ENCODE peak calls at places on chromosomes 2 and 18, in nine cellular contexts. One of them, this sample, is unnamed.

GRCh38 chr18:45777393-45777792 is 48.1 kb upstream of the SIGLEC15 start:
- DNase-seq in T-cell: no peak
- DNase-seq in NCI-H2081: no peak
- DNase-seq in sigmoid colon: no peak
- DNase-seq in stimulated activated CD4-positive, alpha-beta T cell treated with anti-CD3 and anti-CD28 coated beads, Interleukin-4, amount 100 ng/mL, for 4 hours: no peak
- DNase-seq in stimulated activated CD8-positive, alpha-beta memory T cell treated with anti-CD3 and anti-CD28 coated beads, Interleukin-7, amount 100 ng/mL, for 1 hour: no peak
- DNase-seq in COLO829: peak
- DNase-seq in amniotic epithelial cell: peak
- DNase-seq in left cardiac atrium: no peak
- DNase-seq in this sample: no peak

GRCh38 chr2:64622443-64623231 is 31.1 kb downstream of the SERTAD2 start:
- DNase-seq in stimulated activated CD8-positive, alpha-beta memory T cell treated with anti-CD3 and anti-CD28 coated beads, Interleukin-7, amount 100 ng/mL, for 1 hour: no peak
- DNase-seq in NCI-H2081: no peak
- DNase-seq in amniotic epithelial cell: no peak
- DNase-seq in stimulated activated CD4-positive, alpha-beta T cell treated with anti-CD3 and anti-CD28 coated beads, Interleukin-4, amount 100 ng/mL, for 4 hours: no peak
- DNase-seq in left cardiac atrium: no peak
- DNase-seq in T-cell: no peak
- DNase-seq in COLO829: no peak
- DNase-seq in sigmoid colon: peak
- DNase-seq in this sample: no peak

GRCh38 chr2:215435261-215435808 is 533 bp downstream of the FN1 start:
- DNase-seq in COLO829: peak
- DNase-seq in stimulated activated CD8-positive, alpha-beta memory T cell treated with anti-CD3 and anti-CD28 coated beads, Interleukin-7, amount 100 ng/mL, for 1 hour: no peak
- DNase-seq in amniotic epithelial cell: peak
- DNase-seq in NCI-H2081: no peak
- DNase-seq in T-cell: no peak
- DNase-seq in sigmoid colon: peak
- DNase-seq in left cardiac atrium: peak
- DNase-seq in stimulated activated CD4-positive, alpha-beta T cell treated with anti-CD3 and anti-CD28 coated beads, Interleukin-4, amount 100 ng/mL, for 4 hours: no peak
- DNase-seq in this sample: no peak

GRCh38 chr2:45332567-45332966 is 278.5 kb downstream of the SRBD1 start:
- DNase-seq in left cardiac atrium: no peak
- DNase-seq in COLO829: no peak
- DNase-seq in sigmoid colon: no peak
- DNase-seq in NCI-H2081: no peak
- DNase-seq in T-cell: no peak
- DNase-seq in stimulated activated CD4-positive, alpha-beta T cell treated with anti-CD3 and anti-CD28 coated beads, Interleukin-4, amount 100 ng/mL, for 4 hours: no peak
- DNase-seq in amniotic epithelial cell: no peak
- DNase-seq in stimulated activated CD8-positive, alpha-beta memory T cell treated with anti-CD3 and anti-CD28 coated beads, Interleukin-7, amount 100 ng/mL, for 1 hour: no peak
- DNase-seq in this sample: no peak

GRCh38 chr18:55243852-55244251 is 284.6 kb upstream of the CCDC68 start:
- DNase-seq in stimulated activated CD4-positive, alpha-beta T cell treated with anti-CD3 and anti-CD28 coated beads, Interleukin-4, amount 100 ng/mL, for 4 hours: no peak
- DNase-seq in T-cell: no peak
- DNase-seq in sigmoid colon: no peak
- DNase-seq in COLO829: no peak
- DNase-seq in stimulated activated CD8-positive, alpha-beta memory T cell treated with anti-CD3 and anti-CD28 coated beads, Interleukin-7, amount 100 ng/mL, for 1 hour: no peak
- DNase-seq in amniotic epithelial cell: peak
- DNase-seq in NCI-H2081: no peak
- DNase-seq in left cardiac atrium: peak
- DNase-seq in this sample: no peak

GRCh38 chr18:62420151-62420512 is 95.0 kb downstream of the TNFRSF11A start:
- DNase-seq in amniotic epithelial cell: peak
- DNase-seq in T-cell: no peak
- DNase-seq in sigmoid colon: no peak
- DNase-seq in COLO829: peak
- DNase-seq in left cardiac atrium: no peak
- DNase-seq in stimulated activated CD4-positive, alpha-beta T cell treated with anti-CD3 and anti-CD28 coated beads, Interleukin-4, amount 100 ng/mL, for 4 hours: no peak
- DNase-seq in stimulated activated CD8-positive, alpha-beta memory T cell treated with anti-CD3 and anti-CD28 coated beads, Interleukin-7, amount 100 ng/mL, for 1 hour: no peak
- DNase-seq in NCI-H2081: no peak
- DNase-seq in this sample: no peak

GRCh38 chr2:68837164-68837860 is 33.9 kb downstream of the BMP10 start:
- DNase-seq in sigmoid colon: no peak
- DNase-seq in T-cell: peak
- DNase-seq in stimulated activated CD4-positive, alpha-beta T cell treated with anti-CD3 and anti-CD28 coated beads, Interleukin-4, amount 100 ng/mL, for 4 hours: peak
- DNase-seq in amniotic epithelial cell: peak
- DNase-seq in left cardiac atrium: peak
- DNase-seq in COLO829: no peak
- DNase-seq in NCI-H2081: no peak
- DNase-seq in stimulated activated CD8-positive, alpha-beta memory T cell treated with anti-CD3 and anti-CD28 coated beads, Interleukin-7, amount 100 ng/mL, for 1 hour: peak
- DNase-seq in this sample: peak

GRCh38 chr2:26993768-26994167 is 23.3 kb downstream of the MAPRE3 start:
- DNase-seq in T-cell: no peak
- DNase-seq in left cardiac atrium: no peak
- DNase-seq in sigmoid colon: no peak
- DNase-seq in stimulated activated CD8-positive, alpha-beta memory T cell treated with anti-CD3 and anti-CD28 coated beads, Interleukin-7, amount 100 ng/mL, for 1 hour: no peak
- DNase-seq in NCI-H2081: no peak
- DNase-seq in COLO829: no peak
- DNase-seq in stimulated activated CD4-positive, alpha-beta T cell treated with anti-CD3 and anti-CD28 coated beads, Interleukin-4, amount 100 ng/mL, for 4 hours: no peak
- DNase-seq in amniotic epithelial cell: no peak
- DNase-seq in this sample: no peak

GRCh38 chr2:66790651-66791181 is 355.8 kb downstream of the MEIS1 start:
- DNase-seq in sigmoid colon: peak
- DNase-seq in NCI-H2081: no peak
- DNase-seq in amniotic epithelial cell: peak
- DNase-seq in stimulated activated CD4-positive, alpha-beta T cell treated with anti-CD3 and anti-CD28 coated beads, Interleukin-4, amount 100 ng/mL, for 4 hours: no peak
- DNase-seq in stimulated activated CD8-positive, alpha-beta memory T cell treated with anti-CD3 and anti-CD28 coated beads, Interleukin-7, amount 100 ng/mL, for 1 hour: no peak
- DNase-seq in left cardiac atrium: no peak
- DNase-seq in COLO829: no peak
- DNase-seq in T-cell: no peak
- DNase-seq in this sample: no peak

GRCh38 chr2:161147856-161148255 is 12.4 kb upstream of the TANK start:
- DNase-seq in T-cell: no peak
- DNase-seq in left cardiac atrium: no peak
- DNase-seq in COLO829: no peak
- DNase-seq in stimulated activated CD4-positive, alpha-beta T cell treated with anti-CD3 and anti-CD28 coated beads, Interleukin-4, amount 100 ng/mL, for 4 hours: no peak
- DNase-seq in amniotic epithelial cell: no peak
- DNase-seq in NCI-H2081: no peak
- DNase-seq in sigmoid colon: no peak
- DNase-seq in stimulated activated CD8-positive, alpha-beta memory T cell treated with anti-CD3 and anti-CD28 coated beads, Interleukin-7, amount 100 ng/mL, for 1 hour: no peak
- DNase-seq in this sample: no peak

GRCh38 chr2:171522057-171522803 is at the start of gene CYBRD1:
- DNase-seq in sigmoid colon: peak
- DNase-seq in NCI-H2081: no peak
- DNase-seq in left cardiac atrium: peak
- DNase-seq in T-cell: no peak
- DNase-seq in amniotic epithelial cell: peak
- DNase-seq in stimulated activated CD8-positive, alpha-beta memory T cell treated with anti-CD3 and anti-CD28 coated beads, Interleukin-7, amount 100 ng/mL, for 1 hour: no peak
- DNase-seq in stimulated activated CD4-positive, alpha-beta T cell treated with anti-CD3 and anti-CD28 coated beads, Interleukin-4, amount 100 ng/mL, for 4 hours: no peak
- DNase-seq in COLO829: no peak
- DNase-seq in this sample: no peak

GRCh38 chr2:186460465-186460864 is 25.6 kb upstream of the ZC3H15 start:
- DNase-seq in stimulated activated CD4-positive, alpha-beta T cell treated with anti-CD3 and anti-CD28 coated beads, Interleukin-4, amount 100 ng/mL, for 4 hours: no peak
- DNase-seq in T-cell: no peak
- DNase-seq in NCI-H2081: peak
- DNase-seq in sigmoid colon: no peak
- DNase-seq in stimulated activated CD8-positive, alpha-beta memory T cell treated with anti-CD3 and anti-CD28 coated beads, Interleukin-7, amount 100 ng/mL, for 1 hour: no peak
- DNase-seq in COLO829: no peak
- DNase-seq in amniotic epithelial cell: peak
- DNase-seq in left cardiac atrium: no peak
- DNase-seq in this sample: no peak

GRCh38 chr2:166125557-166125956 is 2.3 kb downstream of the SCN1A start:
- DNase-seq in stimulated activated CD8-positive, alpha-beta memory T cell treated with anti-CD3 and anti-CD28 coated beads, Interleukin-7, amount 100 ng/mL, for 1 hour: no peak
- DNase-seq in sigmoid colon: no peak
- DNase-seq in COLO829: no peak
- DNase-seq in NCI-H2081: no peak
- DNase-seq in amniotic epithelial cell: no peak
- DNase-seq in stimulated activated CD4-positive, alpha-beta T cell treated with anti-CD3 and anti-CD28 coated beads, Interleukin-4, amount 100 ng/mL, for 4 hours: no peak
- DNase-seq in left cardiac atrium: no peak
- DNase-seq in T-cell: no peak
- DNase-seq in this sample: no peak

GRCh38 chr2:26299488-26300092 is 46.4 kb upstream of the SELENOI start:
- DNase-seq in stimulated activated CD8-positive, alpha-beta memory T cell treated with anti-CD3 and anti-CD28 coated beads, Interleukin-7, amount 100 ng/mL, for 1 hour: no peak
- DNase-seq in T-cell: peak
- DNase-seq in COLO829: peak
- DNase-seq in sigmoid colon: no peak
- DNase-seq in stimulated activated CD4-positive, alpha-beta T cell treated with anti-CD3 and anti-CD28 coated beads, Interleukin-4, amount 100 ng/mL, for 4 hours: no peak
- DNase-seq in amniotic epithelial cell: peak
- DNase-seq in left cardiac atrium: no peak
- DNase-seq in NCI-H2081: no peak
- DNase-seq in this sample: no peak

GRCh38 chr2:104658149-104658839 is 195.6 kb upstream of the POU3F3 start:
- DNase-seq in T-cell: no peak
- DNase-seq in COLO829: peak
- DNase-seq in NCI-H2081: no peak
- DNase-seq in amniotic epithelial cell: no peak
- DNase-seq in stimulated activated CD8-positive, alpha-beta memory T cell treated with anti-CD3 and anti-CD28 coated beads, Interleukin-7, amount 100 ng/mL, for 1 hour: no peak
- DNase-seq in left cardiac atrium: peak
- DNase-seq in sigmoid colon: no peak
- DNase-seq in stimulated activated CD4-positive, alpha-beta T cell treated with anti-CD3 and anti-CD28 coated beads, Interleukin-4, amount 100 ng/mL, for 4 hours: no peak
- DNase-seq in this sample: no peak

GRCh38 chr2:189466046-189466445 is 24.8 kb downstream of the WDR75 start:
- DNase-seq in stimulated activated CD4-positive, alpha-beta T cell treated with anti-CD3 and anti-CD28 coated beads, Interleukin-4, amount 100 ng/mL, for 4 hours: no peak
- DNase-seq in NCI-H2081: no peak
- DNase-seq in sigmoid colon: no peak
- DNase-seq in T-cell: no peak
- DNase-seq in amniotic epithelial cell: no peak
- DNase-seq in stimulated activated CD8-positive, alpha-beta memory T cell treated with anti-CD3 and anti-CD28 coated beads, Interleukin-7, amount 100 ng/mL, for 1 hour: no peak
- DNase-seq in COLO829: no peak
- DNase-seq in left cardiac atrium: no peak
- DNase-seq in this sample: no peak

GRCh38 chr2:37671816-37672103 is 318 bp upstream of the CDC42EP3 start:
- DNase-seq in T-cell: no peak
- DNase-seq in stimulated activated CD4-positive, alpha-beta T cell treated with anti-CD3 and anti-CD28 coated beads, Interleukin-4, amount 100 ng/mL, for 4 hours: no peak
- DNase-seq in sigmoid colon: peak
- DNase-seq in left cardiac atrium: no peak
- DNase-seq in NCI-H2081: no peak
- DNase-seq in COLO829: no peak
- DNase-seq in stimulated activated CD8-positive, alpha-beta memory T cell treated with anti-CD3 and anti-CD28 coated beads, Interleukin-7, amount 100 ng/mL, for 1 hour: no peak
- DNase-seq in amniotic epithelial cell: no peak
- DNase-seq in this sample: no peak

GRCh38 chr2:85959826-85960225 is 71.0 kb upstream of the ST3GAL5 start:
- DNase-seq in NCI-H2081: no peak
- DNase-seq in sigmoid colon: no peak
- DNase-seq in T-cell: no peak
- DNase-seq in stimulated activated CD4-positive, alpha-beta T cell treated with anti-CD3 and anti-CD28 coated beads, Interleukin-4, amount 100 ng/mL, for 4 hours: no peak
- DNase-seq in COLO829: no peak
- DNase-seq in left cardiac atrium: no peak
- DNase-seq in stimulated activated CD8-positive, alpha-beta memory T cell treated with anti-CD3 and anti-CD28 coated beads, Interleukin-7, amount 100 ng/mL, for 1 hour: no peak
- DNase-seq in amniotic epithelial cell: no peak
- DNase-seq in this sample: no peak

GRCh38 chr18:23186781-23187180 is 51.5 kb downstream of the CABLES1 start:
- DNase-seq in NCI-H2081: no peak
- DNase-seq in sigmoid colon: no peak
- DNase-seq in COLO829: no peak
- DNase-seq in left cardiac atrium: no peak
- DNase-seq in stimulated activated CD8-positive, alpha-beta memory T cell treated with anti-CD3 and anti-CD28 coated beads, Interleukin-7, amount 100 ng/mL, for 1 hour: no peak
- DNase-seq in stimulated activated CD4-positive, alpha-beta T cell treated with anti-CD3 and anti-CD28 coated beads, Interleukin-4, amount 100 ng/mL, for 4 hours: no peak
- DNase-seq in T-cell: no peak
- DNase-seq in amniotic epithelial cell: no peak
- DNase-seq in this sample: no peak

GRCh38 chr2:135945521-135945920 is 39.9 kb downstream of the DARS1 start:
- DNase-seq in NCI-H2081: no peak
- DNase-seq in left cardiac atrium: no peak
- DNase-seq in sigmoid colon: no peak
- DNase-seq in stimulated activated CD4-positive, alpha-beta T cell treated with anti-CD3 and anti-CD28 coated beads, Interleukin-4, amount 100 ng/mL, for 4 hours: no peak
- DNase-seq in amniotic epithelial cell: peak
- DNase-seq in T-cell: no peak
- DNase-seq in stimulated activated CD8-positive, alpha-beta memory T cell treated with anti-CD3 and anti-CD28 coated beads, Interleukin-7, amount 100 ng/mL, for 1 hour: no peak
- DNase-seq in COLO829: no peak
- DNase-seq in this sample: no peak

GRCh38 chr18:48408111-48408726 is 964 bp downstream of the ZBTB7C start:
- DNase-seq in amniotic epithelial cell: no peak
- DNase-seq in sigmoid colon: no peak
- DNase-seq in stimulated activated CD8-positive, alpha-beta memory T cell treated with anti-CD3 and anti-CD28 coated beads, Interleukin-7, amount 100 ng/mL, for 1 hour: no peak
- DNase-seq in NCI-H2081: no peak
- DNase-seq in COLO829: no peak
- DNase-seq in T-cell: no peak
- DNase-seq in stimulated activated CD4-positive, alpha-beta T cell treated with anti-CD3 and anti-CD28 coated beads, Interleukin-4, amount 100 ng/mL, for 4 hours: no peak
- DNase-seq in left cardiac atrium: peak
- DNase-seq in this sample: no peak

GRCh38 chr2:166372046-166372445 is 3.7 kb downstream of the SCN9A start:
- DNase-seq in NCI-H2081: no peak
- DNase-seq in sigmoid colon: no peak
- DNase-seq in stimulated activated CD4-positive, alpha-beta T cell treated with anti-CD3 and anti-CD28 coated beads, Interleukin-4, amount 100 ng/mL, for 4 hours: no peak
- DNase-seq in left cardiac atrium: no peak
- DNase-seq in COLO829: no peak
- DNase-seq in amniotic epithelial cell: peak
- DNase-seq in stimulated activated CD8-positive, alpha-beta memory T cell treated with anti-CD3 and anti-CD28 coated beads, Interleukin-7, amount 100 ng/mL, for 1 hour: no peak
- DNase-seq in T-cell: no peak
- DNase-seq in this sample: no peak

This sample was measured in naive thymus-derived CD8-positive, alpha-beta T cell.